ENCODE peak calls at places on chromosomes 1 and 21, in four cellular contexts. K is endothelial cell; E is dorsolateral prefrontal cortex; L is activated effector memory CD4-positive, alpha-beta T cell treated with Interleukin-2 at 50 U/mL for 16 hours. G is an unnamed sample.

GRCh38 chr1:85898861-85899260 is 190.6 kb upstream of the ZNHIT6 start:
- DNase-seq in K (no peak), E (no peak), L (no peak), G (no peak)

GRCh38 chr1:186738896-186739295 is 58.7 kb upstream of the PTGS2 start:
- DNase-seq in K (no peak), E (no peak), L (no peak), G (peak)

GRCh38 chr21:37208741-37209225 is 58.4 kb downstream of the VPS26C start:
- DNase-seq in K (no peak), E (no peak), L (no peak), G (no peak)

GRCh38 chr21:46071082-46071481 is 26.8 kb upstream of the COL6A2 start:
- DNase-seq in K (no peak), E (no peak), L (no peak), G (no peak)

GRCh38 chr1:111561328-111561727 is 57.9 kb upstream of the ADORA3 start:
- DNase-seq in K (no peak), E (no peak), L (no peak), G (no peak)

GRCh38 chr1:30732277-30732996 is 9.1 kb upstream of the MATN1 start:
- DNase-seq in K (no peak), E (no peak), L (no peak), G (peak)

GRCh38 chr1:77536813-77537212 is 145.6 kb downstream of the ZZZ3 start:
- DNase-seq in K (no peak), E (no peak), L (no peak), G (no peak)

GRCh38 chr1:206469411-206469932 is 804 bp upstream of the IKBKE start:
- DNase-seq in K (no peak), E (no peak), L (peak), G (peak)

GRCh38 chr1:67441183-67441582 is 11.0 kb upstream of the SERBP1 start:
- DNase-seq in K (no peak), E (no peak), L (peak), G (peak)

GRCh38 chr1:158089925-158090675 is 90.6 kb upstream of the CD1D start:
- DNase-seq in K (no peak), E (no peak), L (no peak), G (no peak)

GRCh38 chr1:201461193-201461657 is 7.8 kb downstream of the PHLDA3 start:
- DNase-seq in K (no peak), E (no peak), L (no peak), G (no peak)

GRCh38 chr1:101137144-101138126 is 99.4 kb upstream of the S1PR1 start:
- DNase-seq in K (no peak), E (no peak), L (no peak), G (no peak)

GRCh38 chr1:222084996-222085395 is 343.1 kb upstream of the DUSP10 start:
- DNase-seq in K (no peak), E (no peak), L (no peak), G (no peak)

GRCh38 chr1:62131093-62131725 is 63.4 kb upstream of the L1TD1 start:
- DNase-seq in K (peak), E (peak), L (no peak), G (peak)

G was measured in activated CD4-positive, alpha-beta T cell treated with anti-CD3 and anti-CD28 coated beads, Interleukin-2, amount 10 ng/mL, durations not matched to agents 24 days and 14 days.